ENCODE peak calls at places on chromosomes 6 and 20, in four cellular contexts. One of them, this sample, is unnamed.

GRCh38 chr6:46338098-46338497 is 153.2 kb downstream of the RCAN2 start:
- DNase-seq in NCI-H2171 treated with DMSO at 0.1 percent for 48 hours: no peak
- DNase-seq in GM13977: no peak
- DNase-seq in mammary epithelial cell: no peak
- DNase-seq in this sample: no peak

GRCh38 chr6:108596947-108597346 is 36.2 kb downstream of the FOXO3 start:
- DNase-seq in NCI-H2171 treated with DMSO at 0.1 percent for 48 hours: no peak
- DNase-seq in GM13977: no peak
- DNase-seq in mammary epithelial cell: peak
- DNase-seq in this sample: no peak

GRCh38 chr6:95649451-95649850 is 72.1 kb downstream of the MANEA start:
- DNase-seq in NCI-H2171 treated with DMSO at 0.1 percent for 48 hours: no peak
- DNase-seq in GM13977: no peak
- DNase-seq in mammary epithelial cell: no peak
- DNase-seq in this sample: no peak

GRCh38 chr6:130769812-130770211 is 57.4 kb upstream of the SMLR1 start:
- DNase-seq in NCI-H2171 treated with DMSO at 0.1 percent for 48 hours: no peak
- DNase-seq in GM13977: no peak
- DNase-seq in mammary epithelial cell: no peak
- DNase-seq in this sample: no peak

GRCh38 chr6:43193929-43194328 is 11.9 kb downstream of the CUL9 start:
- DNase-seq in NCI-H2171 treated with DMSO at 0.1 percent for 48 hours: no peak
- DNase-seq in GM13977: no peak
- DNase-seq in mammary epithelial cell: no peak
- DNase-seq in this sample: no peak

GRCh38 chr6:168415993-168416530 is 24.9 kb upstream of the SMOC2 start:
- DNase-seq in NCI-H2171 treated with DMSO at 0.1 percent for 48 hours: no peak
- DNase-seq in GM13977: no peak
- DNase-seq in mammary epithelial cell: no peak
- DNase-seq in this sample: no peak

GRCh38 chr6:56752009-56752408 is 109.3 kb upstream of the DST start:
- DNase-seq in NCI-H2171 treated with DMSO at 0.1 percent for 48 hours: no peak
- DNase-seq in GM13977: no peak
- DNase-seq in mammary epithelial cell: peak
- DNase-seq in this sample: no peak

GRCh38 chr6:14871196-14871595 is 374.7 kb upstream of the JARID2 start:
- DNase-seq in NCI-H2171 treated with DMSO at 0.1 percent for 48 hours: peak
- DNase-seq in GM13977: no peak
- DNase-seq in mammary epithelial cell: no peak
- DNase-seq in this sample: no peak

GRCh38 chr20:19004975-19005374 is 191.4 kb downstream of the SCP2D1 start:
- DNase-seq in NCI-H2171 treated with DMSO at 0.1 percent for 48 hours: no peak
- DNase-seq in GM13977: no peak
- DNase-seq in mammary epithelial cell: no peak
- DNase-seq in this sample: no peak

GRCh38 chr6:157645201-157645795 is 177.7 kb upstream of the SNX9 start:
- DNase-seq in NCI-H2171 treated with DMSO at 0.1 percent for 48 hours: no peak
- DNase-seq in GM13977: no peak
- DNase-seq in mammary epithelial cell: no peak
- DNase-seq in this sample: no peak

GRCh38 chr6:25026723-25027122 is 91.0 kb upstream of the RIPOR2 start:
- DNase-seq in NCI-H2171 treated with DMSO at 0.1 percent for 48 hours: peak
- DNase-seq in GM13977: no peak
- DNase-seq in mammary epithelial cell: no peak
- DNase-seq in this sample: no peak

GRCh38 chr6:7196019-7196402 is 88.2 kb downstream of the RREB1 start:
- DNase-seq in NCI-H2171 treated with DMSO at 0.1 percent for 48 hours: peak
- DNase-seq in GM13977: no peak
- DNase-seq in mammary epithelial cell: no peak
- DNase-seq in this sample: no peak

GRCh38 chr20:63664861-63665594 is 6.9 kb downstream of the RTEL1 start:
- DNase-seq in NCI-H2171 treated with DMSO at 0.1 percent for 48 hours: no peak
- DNase-seq in GM13977: no peak
- DNase-seq in mammary epithelial cell: no peak
- DNase-seq in this sample: no peak